ENCODE peak calls at places on chromosomes 3 and 15, in four cellular contexts. L is GM19239, U is HEK293T, C is H9. P is an unnamed sample.

GRCh38 chr3:18740631-18741583 is 315.8 kb upstream of the SATB1 start:
- DNase-seq in L (no peak), U (no peak), C (no peak), P (peak)

GRCh38 chr3:126300001-126300760 is 57.0 kb downstream of the KLF15 start:
- DNase-seq in L (no peak), U (no peak), C (peak), P (no peak)

GRCh38 chr15:80260566-80260965 is 8.6 kb upstream of the CTXND1 start:
- DNase-seq in L (no peak), U (no peak), C (no peak), P (no peak)

GRCh38 chr15:76823903-76824302 is 81.2 kb downstream of the SCAPER start:
- DNase-seq in L (no peak), U (no peak), C (no peak), P (no peak)

GRCh38 chr3:169760479-169760878 is 4.4 kb downstream of the TERC start:
- DNase-seq in L (no peak), U (no peak), C (no peak), P (no peak)

GRCh38 chr15:56244237-56244810 is 645 bp upstream of the RFX7 start:
- DNase-seq in L (no peak), U (peak), C (peak), P (peak)

GRCh38 chr15:82647045-82647834 is at the start of gene CPEB1:
- DNase-seq in L (no peak), U (peak), C (peak), P (peak)

GRCh38 chr3:72247126-72247525 is 462.2 kb upstream of the PROK2 start:
- DNase-seq in L (no peak), U (no peak), C (no peak), P (no peak)

GRCh38 chr3:71542548-71543370 is 40.8 kb downstream of the FOXP1 start:
- DNase-seq in L (peak), U (peak), C (no peak), P (peak)

GRCh38 chr3:188531210-188531609 is 377.3 kb downstream of the LPP start:
- DNase-seq in L (no peak), U (no peak), C (no peak), P (no peak)

GRCh38 chr3:126357299-126358037 is at the start of gene KLF15:
- DNase-seq in L (peak), U (peak), C (peak), P (peak)

GRCh38 chr3:158718490-158719170 is 13.6 kb downstream of the RARRES1 start:
- DNase-seq in L (no peak), U (no peak), C (no peak), P (no peak)

GRCh38 chr3:117790256-117790987 is 1080.8 kb downstream of the TUSC7 start:
- DNase-seq in L (no peak), U (no peak), C (no peak), P (no peak)

P was measured in germinal center.